ENCODE peak calls at places on chromosomes 4 and X, in nine cellular contexts. One of them, this sample, is unnamed.

GRCh38 chr4:6589444-6589843 is 14.5 kb downstream of the MAN2B2 start:
- DNase-seq in fibroblast of pulmonary artery: no peak
- DNase-seq in posterior cingulate gyrus: no peak
- DNase-seq in epithelial cell of prostate: no peak
- DNase-seq in stimulated activated CD4-positive, alpha-beta T cell treated with anti-CD3 and anti-CD28 coated beads, TNF-alpha, amount 100 ng/mL, for 1 hour: no peak
- DNase-seq in germinal center: no peak
- DNase-seq in iPS DF 6.9: no peak
- DNase-seq in ascending aorta: no peak
- DNase-seq in epithelial cell of esophagus: no peak
- DNase-seq in this sample: no peak

GRCh38 chr4:113759696-113760093 is 1.8 kb downstream of the CAMK2D start:
- DNase-seq in fibroblast of pulmonary artery: peak; percentile 22
- DNase-seq in posterior cingulate gyrus: no peak
- DNase-seq in epithelial cell of prostate: no peak
- DNase-seq in stimulated activated CD4-positive, alpha-beta T cell treated with anti-CD3 and anti-CD28 coated beads, TNF-alpha, amount 100 ng/mL, for 1 hour: no peak
- DNase-seq in germinal center: no peak
- DNase-seq in iPS DF 6.9: no peak
- DNase-seq in ascending aorta: no peak
- DNase-seq in epithelial cell of esophagus: no peak
- DNase-seq in this sample: no peak

GRCh38 chr4:18568600-18568999 is 547.0 kb upstream of the LCORL start:
- DNase-seq in fibroblast of pulmonary artery: no peak
- DNase-seq in posterior cingulate gyrus: no peak
- DNase-seq in epithelial cell of prostate: no peak
- DNase-seq in stimulated activated CD4-positive, alpha-beta T cell treated with anti-CD3 and anti-CD28 coated beads, TNF-alpha, amount 100 ng/mL, for 1 hour: no peak
- DNase-seq in germinal center: no peak
- DNase-seq in iPS DF 6.9: no peak
- DNase-seq in ascending aorta: no peak
- DNase-seq in epithelial cell of esophagus: peak; percentile 8
- DNase-seq in this sample: no peak

GRCh38 chr4:2069986-2070385 is 10.9 kb downstream of the NAT8L start:
- DNase-seq in fibroblast of pulmonary artery: no peak
- DNase-seq in posterior cingulate gyrus: no peak
- DNase-seq in epithelial cell of prostate: no peak
- DNase-seq in stimulated activated CD4-positive, alpha-beta T cell treated with anti-CD3 and anti-CD28 coated beads, TNF-alpha, amount 100 ng/mL, for 1 hour: no peak
- DNase-seq in germinal center: no peak
- DNase-seq in iPS DF 6.9: no peak
- DNase-seq in ascending aorta: no peak
- DNase-seq in epithelial cell of esophagus: no peak
- DNase-seq in this sample: no peak

GRCh38 chr4:15756361-15756861 is 21.7 kb upstream of the CD38 start:
- DNase-seq in fibroblast of pulmonary artery: peak; percentile 32
- DNase-seq in posterior cingulate gyrus: no peak
- DNase-seq in epithelial cell of prostate: peak; percentile 57
- DNase-seq in stimulated activated CD4-positive, alpha-beta T cell treated with anti-CD3 and anti-CD28 coated beads, TNF-alpha, amount 100 ng/mL, for 1 hour: peak; percentile 25
- DNase-seq in germinal center: peak; percentile 43
- DNase-seq in iPS DF 6.9: no peak
- DNase-seq in ascending aorta: no peak
- DNase-seq in epithelial cell of esophagus: peak; percentile 86
- DNase-seq in this sample: peak; percentile 49

GRCh38 chr4:128525939-128526630 is 238.5 kb upstream of the PGRMC2 start:
- DNase-seq in fibroblast of pulmonary artery: peak; percentile 78
- DNase-seq in posterior cingulate gyrus: no peak
- DNase-seq in epithelial cell of prostate: peak; percentile 62
- DNase-seq in stimulated activated CD4-positive, alpha-beta T cell treated with anti-CD3 and anti-CD28 coated beads, TNF-alpha, amount 100 ng/mL, for 1 hour: no peak
- DNase-seq in germinal center: no peak
- DNase-seq in iPS DF 6.9: no peak
- DNase-seq in ascending aorta: no peak
- DNase-seq in epithelial cell of esophagus: peak; percentile 92
- DNase-seq in this sample: no peak

GRCh38 chr4:123159479-123159878 is 237.1 kb upstream of the NUDT6 start:
- DNase-seq in fibroblast of pulmonary artery: no peak
- DNase-seq in posterior cingulate gyrus: no peak
- DNase-seq in epithelial cell of prostate: no peak
- DNase-seq in stimulated activated CD4-positive, alpha-beta T cell treated with anti-CD3 and anti-CD28 coated beads, TNF-alpha, amount 100 ng/mL, for 1 hour: no peak
- DNase-seq in germinal center: no peak
- DNase-seq in iPS DF 6.9: peak; percentile 13
- DNase-seq in ascending aorta: no peak
- DNase-seq in epithelial cell of esophagus: no peak
- DNase-seq in this sample: no peak

GRCh38 chr4:87559090-87559837 is 30.1 kb upstream of the SPARCL1 start:
- DNase-seq in fibroblast of pulmonary artery: no peak
- DNase-seq in posterior cingulate gyrus: no peak
- DNase-seq in epithelial cell of prostate: no peak
- DNase-seq in stimulated activated CD4-positive, alpha-beta T cell treated with anti-CD3 and anti-CD28 coated beads, TNF-alpha, amount 100 ng/mL, for 1 hour: no peak
- DNase-seq in germinal center: peak; percentile 12
- DNase-seq in iPS DF 6.9: peak; percentile 35
- DNase-seq in ascending aorta: peak; percentile 73
- DNase-seq in epithelial cell of esophagus: no peak
- DNase-seq in this sample: no peak

GRCh38 chrX:38109042-38109904 is 102.9 kb downstream of the SYTL5 start:
- DNase-seq in fibroblast of pulmonary artery: no peak
- DNase-seq in posterior cingulate gyrus: no peak
- DNase-seq in epithelial cell of prostate: no peak
- DNase-seq in stimulated activated CD4-positive, alpha-beta T cell treated with anti-CD3 and anti-CD28 coated beads, TNF-alpha, amount 100 ng/mL, for 1 hour: no peak
- DNase-seq in germinal center: no peak
- DNase-seq in iPS DF 6.9: no peak
- DNase-seq in ascending aorta: no peak
- DNase-seq in epithelial cell of esophagus: no peak
- DNase-seq in this sample: no peak

GRCh38 chr4:165308174-165308573 is 19.3 kb upstream of the MSMO1 start:
- DNase-seq in fibroblast of pulmonary artery: no peak
- DNase-seq in posterior cingulate gyrus: no peak
- DNase-seq in epithelial cell of prostate: no peak
- DNase-seq in stimulated activated CD4-positive, alpha-beta T cell treated with anti-CD3 and anti-CD28 coated beads, TNF-alpha, amount 100 ng/mL, for 1 hour: no peak
- DNase-seq in germinal center: no peak
- DNase-seq in iPS DF 6.9: no peak
- DNase-seq in ascending aorta: no peak
- DNase-seq in epithelial cell of esophagus: peak; percentile 47
- DNase-seq in this sample: no peak

GRCh38 chr4:160772668-160773067 is 1391.1 kb downstream of the FSTL5 start:
- DNase-seq in fibroblast of pulmonary artery: no peak
- DNase-seq in posterior cingulate gyrus: no peak
- DNase-seq in epithelial cell of prostate: no peak
- DNase-seq in stimulated activated CD4-positive, alpha-beta T cell treated with anti-CD3 and anti-CD28 coated beads, TNF-alpha, amount 100 ng/mL, for 1 hour: no peak
- DNase-seq in germinal center: no peak
- DNase-seq in iPS DF 6.9: no peak
- DNase-seq in ascending aorta: no peak
- DNase-seq in epithelial cell of esophagus: peak; percentile 13
- DNase-seq in this sample: no peak

GRCh38 chrX:53421772-53422090 is 723 bp downstream of the SMC1A start:
- DNase-seq in fibroblast of pulmonary artery: no peak
- DNase-seq in posterior cingulate gyrus: no peak
- DNase-seq in epithelial cell of prostate: no peak
- DNase-seq in stimulated activated CD4-positive, alpha-beta T cell treated with anti-CD3 and anti-CD28 coated beads, TNF-alpha, amount 100 ng/mL, for 1 hour: no peak
- DNase-seq in germinal center: no peak
- DNase-seq in iPS DF 6.9: no peak
- DNase-seq in ascending aorta: no peak
- DNase-seq in epithelial cell of esophagus: no peak
- DNase-seq in this sample: no peak